ENCODE peak calls at places on chromosomes 3 and 15, in four cellular contexts. N is ecto neural progenitor cell, A is posterior cingulate gyrus, F is T-helper 1 cell. G is an unnamed sample.

GRCh38 chr3:25423780-25424179 is 4.3 kb upstream of the RARB start:
- DNase-seq in N (no peak), A (no peak), F (no peak), G (no peak)

GRCh38 chr3:143408771-143409170 is 289.2 kb downstream of the CHST2 start:
- DNase-seq in F (no peak), N (no peak), A (no peak), G (no peak)

GRCh38 chr15:69828181-69828828 is 269.4 kb downstream of the TLE3 start:
- DNase-seq in N (no peak), F (no peak), A (no peak), G (no peak)

GRCh38 chr3:154926721-154927120 is 153.4 kb upstream of the MME start:
- DNase-seq in N (no peak), F (no peak), A (no peak), G (no peak)

GRCh38 chr3:114155370-114155821 is 23.5 kb downstream of the DRD3 start:
- DNase-seq in N (no peak), F (no peak), A (no peak), G (no peak)

GRCh38 chr3:49476563-49476962 is 6.5 kb downstream of the DAG1 start:
- DNase-seq in F (no peak), A (no peak), N (no peak), G (no peak)

GRCh38 chr3:172383306-172383796 is 64.9 kb downstream of the GHSR start:
- DNase-seq in N (no peak), F (no peak), A (no peak), G (no peak)

GRCh38 chr15:40002295-40002694 is 36.7 kb downstream of the SRP14 start:
- DNase-seq in A (no peak), F (no peak), N (no peak), G (no peak)

GRCh38 chr3:74121761-74122160 is 492.7 kb downstream of the CNTN3 start:
- DNase-seq in F (no peak), A (no peak), N (no peak), G (no peak)

GRCh38 chr3:72099331-72100061 is 314.5 kb upstream of the PROK2 start:
- DNase-seq in N (no peak), F (no peak), A (no peak), G (no peak)

GRCh38 chr3:115503386-115503785 is 119.9 kb upstream of the GAP43 start:
- DNase-seq in F (no peak), N (no peak), A (no peak), G (no peak)

GRCh38 chr3:177361042-177361938 is 164.0 kb upstream of the TBL1XR1 start:
- DNase-seq in A (no peak), F (no peak), N (no peak), G (no peak)

GRCh38 chr3:64319391-64319790 is 94.1 kb upstream of the PRICKLE2 start:
- DNase-seq in A (no peak), F (no peak), N (peak), G (no peak)

GRCh38 chr15:57485869-57486268 is 105.8 kb upstream of the MYZAP start:
- DNase-seq in N (no peak), A (no peak), F (no peak), G (no peak)

GRCh38 chr15:76991741-76992645 is 2.9 kb upstream of the PSTPIP1 start:
- DNase-seq in N (no peak), A (no peak), F (no peak), G (no peak)

GRCh38 chr3:69353492-69353891 is 32.4 kb downstream of the FRMD4B start:
- DNase-seq in N (no peak), A (no peak), F (no peak), G (no peak)

GRCh38 chr3:164641071-164641470 is 437.2 kb downstream of the SI start:
- DNase-seq in N (no peak), A (no peak), F (no peak), G (no peak)

GRCh38 chr3:73846951-73847350 is 222.2 kb upstream of the PDZRN3 start:
- DNase-seq in N (no peak), F (no peak), A (no peak), G (no peak)

GRCh38 chr15:101056366-101057334 is 137.5 kb downstream of the LRRK1 start:
- DNase-seq in N (peak), F (no peak), A (no peak), G (no peak)

GRCh38 chr3:24521306-24522154 is 26.9 kb upstream of the THRB start:
- DNase-seq in A (peak), F (no peak), N (peak), G (no peak)

GRCh38 chr3:196636369-196637349 is 2.8 kb upstream of the NRROS start:
- DNase-seq in A (no peak), N (no peak), F (no peak), G (no peak)

GRCh38 chr3:13051066-13051465 is 22.2 kb downstream of the IQSEC1 start:
- DNase-seq in N (no peak), F (no peak), A (no peak), G (no peak)

GRCh38 chr3:13073042-13073906 is at the start of gene IQSEC1:
- DNase-seq in F (peak), N (peak), A (peak), G (peak)

GRCh38 chr15:41125063-41125669 is 9.1 kb upstream of the INO80 start:
- DNase-seq in F (no peak), N (no peak), A (no peak), G (no peak)

GRCh38 chr3:48661501-48662139 is 1.1 kb downstream of the CELSR3 start:
- DNase-seq in N (peak), F (peak), A (peak), G (peak)

GRCh38 chr3:149529099-149529498 is 54.6 kb downstream of the TM4SF4 start:
- DNase-seq in A (no peak), F (no peak), N (no peak), G (no peak)

GRCh38 chr3:120800625-120801024 is 58.1 kb downstream of the GTF2E1 start:
- DNase-seq in N (no peak), A (no peak), F (no peak), G (no peak)

GRCh38 chr15:42385206-42385979 is 26.1 kb downstream of the CAPN3 start:
- DNase-seq in F (no peak), A (no peak), N (peak), G (no peak)

GRCh38 chr3:177195242-177195940 is 1.9 kb downstream of the TBL1XR1 start:
- DNase-seq in N (no peak), A (no peak), F (no peak), G (no peak)

GRCh38 chr15:38474155-38474757 is 20.3 kb downstream of the FAM98B start:
- DNase-seq in F (no peak), N (no peak), A (no peak), G (no peak)

GRCh38 chr3:106842151-106842550 is 535.1 kb upstream of the CCDC54 start:
- DNase-seq in A (no peak), F (no peak), N (no peak), G (no peak)

GRCh38 chr3:195352895-195353488 is 82.0 kb upstream of the XXYLT1 start:
- DNase-seq in A (no peak), F (no peak), N (no peak), G (no peak)

GRCh38 chr3:38334656-38335055 is 11.9 kb upstream of the XYLB start:
- DNase-seq in A (no peak), F (no peak), N (no peak), G (no peak)

GRCh38 chr15:81197255-81197630 is 564 bp downstream of the IL16 start:
- DNase-seq in F (no peak), A (no peak), N (no peak), G (no peak)

GRCh38 chr15:100310511-100310910 is 31.3 kb downstream of the ADAMTS17 start:
- DNase-seq in N (peak), A (no peak), F (no peak), G (no peak)

GRCh38 chr3:56118968-56119367 is 349.3 kb downstream of the ERC2 start:
- DNase-seq in F (no peak), A (no peak), N (no peak), G (no peak)

GRCh38 chr3:15634671-15635661 is 33.4 kb downstream of the BTD start:
- DNase-seq in F (no peak), A (no peak), N (no peak), G (peak)

G was measured in C1 segment of cervical spinal cord.